ENCODE peak calls at places on chromosomes 5 and 9, in five cellular contexts. I is H1, Y is IMR-90, Z is mesendoderm, E is mesenchymal stem cell. D is an unnamed sample. For H3K36me3, the result is how much of the 10 kb centered on the place peaks cover.

GRCh38 chr9:21688108-21689102 is 114.0 kb upstream of the MTAP start:
- DNase-seq in I (no peak), Y (peak), Z (no peak), E (peak), D (no peak)

GRCh38 chr9:131320031-131320685 is 30.6 kb downstream of the PLPP7 start:
- DNase-seq in I (no peak), Y (no peak), Z (no peak), E (no peak), D (no peak)

GRCh38 chr9:4665357-4665756 is 923 bp downstream of the SPATA6L start:
- DNase-seq in I (no peak), Y (peak), Z (peak), E (peak), D (no peak)

GRCh38 chr5:32794086-32794485 is 83.0 kb downstream of the NPR3 start:
- DNase-seq in I (no peak), Y (peak), Z (peak), E (peak), D (no peak)

GRCh38 chr9:135524130-135524861 is 3.1 kb downstream of the LCN1 start:
- DNase-seq in I (no peak), Y (no peak), Z (no peak), E (peak), D (no peak)

GRCh38 chr5:117089001-117089400 is 514.4 kb upstream of the SEMA6A start:
- DNase-seq in I (no peak), Y (no peak), Z (no peak), E (no peak), D (no peak)

GRCh38 chr5:61277190-61277589 is 54.9 kb upstream of the ZSWIM6 start:
- DNase-seq in I (no peak), Y (peak), Z (peak), E (peak), D (no peak)

GRCh38 chr5:103598997-103599556 is 36.5 kb upstream of the NUDT12 start:
- DNase-seq in I (no peak), Y (peak), Z (no peak), E (no peak), D (no peak)

GRCh38 chr9:72294952-72295351 is 70.1 kb downstream of the ZFAND5 start:
- DNase-seq in I (no peak), Y (no peak), Z (no peak), E (no peak), D (no peak)

DNA sequence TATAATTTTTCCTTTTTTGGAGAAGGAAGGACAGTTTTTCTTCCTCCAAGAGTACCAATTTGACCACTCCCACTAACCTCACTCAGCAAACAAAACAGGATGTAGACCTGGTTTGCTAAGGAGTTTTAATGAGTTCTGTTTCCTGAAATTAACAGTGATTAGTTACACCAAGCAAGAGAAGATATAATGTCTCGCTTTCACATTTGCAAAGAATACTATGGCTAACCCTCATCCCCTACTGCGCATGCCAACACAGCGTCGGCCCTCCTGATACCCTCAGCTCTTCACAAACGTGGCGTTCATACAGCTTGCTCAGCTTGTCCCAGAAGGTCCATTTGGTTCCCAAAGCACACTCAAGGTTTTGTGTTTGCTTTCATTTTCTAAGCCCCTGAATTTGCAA is 41.9 kb upstream of the IPPK start:
- DNase-seq in I (no peak), Y (no peak), Z (no peak), E (no peak), D (no peak)
- H3K36me3 ChIP-seq in I (under half), Y (under half), Z (under half), E (half or more), D (under half)

GRCh38 chr5:154861946-154862345 is 3.5 kb downstream of the CNOT8 start:
- DNase-seq in I (no peak), Y (no peak), Z (no peak), E (no peak), D (no peak)

GRCh38 chr5:154860123-154860522 is 1.7 kb downstream of the CNOT8 start:
- DNase-seq in I (no peak), Y (peak), Z (peak), E (peak), D (no peak)

GRCh38 chr5:154858972-154859950 is 834 bp downstream of the CNOT8 start:
- DNase-seq in I (no peak), Y (no peak), Z (peak), E (peak), D (peak)

GRCh38 chr5:154862766-154863165 is 4.3 kb downstream of the CNOT8 start:
- DNase-seq in I (no peak), Y (no peak), Z (no peak), E (peak), D (no peak)

GRCh38 chr5:154860765-154861164 is 2.3 kb downstream of the CNOT8 start:
- DNase-seq in I (no peak), Y (no peak), Z (no peak), E (no peak), D (no peak)
- H3K9ac ChIP-seq in I (no peak), Y (peak), Z (peak), E (peak), D (no peak)

GRCh38 chr5:132773114-132773513 is 3.9 kb downstream of the SEPTIN8 start:
- DNase-seq in I (no peak), Y (no peak), Z (no peak), E (no peak), D (no peak)
- H3K18ac ChIP-seq in I (no peak), Y (no peak), Z (no peak), E (no peak), D (peak)

DNA sequence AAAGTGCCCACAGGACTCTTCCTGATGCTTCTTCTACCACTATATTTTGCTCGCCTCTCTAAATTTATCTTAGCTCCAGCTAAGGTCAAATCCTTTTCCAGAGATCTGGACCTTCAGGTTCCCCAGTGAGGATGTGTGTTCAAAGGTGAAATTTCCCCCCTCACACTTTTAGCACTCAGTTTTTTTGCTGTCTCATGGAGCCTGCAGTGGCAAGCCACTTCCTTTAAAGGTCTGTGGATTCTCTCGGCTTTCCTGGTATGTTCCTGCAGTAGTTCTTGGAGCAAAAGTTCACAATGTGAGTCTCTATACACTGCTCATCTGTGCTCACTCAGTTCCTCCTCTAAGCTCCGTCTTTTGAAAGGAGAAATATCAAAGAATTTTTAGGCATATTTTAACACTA is 181.4 kb downstream of the LURAP1L start:
- DNase-seq in I (no peak), Y (no peak), Z (peak), E (peak), D (no peak)
- H3K36me3 ChIP-seq in I (under half), Y (under half), Z (under half), E (under half), D (under half)

GRCh38 chr5:153630546-153630945 is 140.1 kb downstream of the GRIA1 start:
- DNase-seq in I (no peak), Y (no peak), Z (peak), E (no peak), D (no peak)
- H3K9ac ChIP-seq in I (no peak), Y (no peak), Z (no peak), E (no peak), D (no peak)

DNA sequence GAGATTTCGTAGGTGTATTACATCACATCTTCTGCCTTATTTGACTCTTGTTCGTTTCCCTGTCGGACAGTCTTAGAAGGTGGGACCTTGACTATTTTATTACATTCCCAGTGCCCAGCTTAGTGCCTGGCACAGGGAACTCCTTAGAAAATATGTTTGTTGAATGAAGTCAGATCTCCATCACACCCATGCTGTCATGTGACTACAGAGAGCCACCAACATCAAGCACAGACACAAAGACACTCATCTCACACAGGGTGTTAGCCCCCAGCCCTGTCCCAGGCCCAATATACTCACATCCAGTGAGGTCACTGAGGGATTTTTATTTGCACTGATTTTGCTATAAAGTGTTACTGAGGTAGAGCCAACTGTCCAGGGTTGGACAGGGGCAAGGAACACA is 692 bp upstream of the SRA1 start:
- DNase-seq in I (no peak), Y (no peak), Z (no peak), E (no peak), D (no peak)
- H3K18ac ChIP-seq in I (peak), Y (no peak), Z (no peak), E (peak), D (no peak)

DNA sequence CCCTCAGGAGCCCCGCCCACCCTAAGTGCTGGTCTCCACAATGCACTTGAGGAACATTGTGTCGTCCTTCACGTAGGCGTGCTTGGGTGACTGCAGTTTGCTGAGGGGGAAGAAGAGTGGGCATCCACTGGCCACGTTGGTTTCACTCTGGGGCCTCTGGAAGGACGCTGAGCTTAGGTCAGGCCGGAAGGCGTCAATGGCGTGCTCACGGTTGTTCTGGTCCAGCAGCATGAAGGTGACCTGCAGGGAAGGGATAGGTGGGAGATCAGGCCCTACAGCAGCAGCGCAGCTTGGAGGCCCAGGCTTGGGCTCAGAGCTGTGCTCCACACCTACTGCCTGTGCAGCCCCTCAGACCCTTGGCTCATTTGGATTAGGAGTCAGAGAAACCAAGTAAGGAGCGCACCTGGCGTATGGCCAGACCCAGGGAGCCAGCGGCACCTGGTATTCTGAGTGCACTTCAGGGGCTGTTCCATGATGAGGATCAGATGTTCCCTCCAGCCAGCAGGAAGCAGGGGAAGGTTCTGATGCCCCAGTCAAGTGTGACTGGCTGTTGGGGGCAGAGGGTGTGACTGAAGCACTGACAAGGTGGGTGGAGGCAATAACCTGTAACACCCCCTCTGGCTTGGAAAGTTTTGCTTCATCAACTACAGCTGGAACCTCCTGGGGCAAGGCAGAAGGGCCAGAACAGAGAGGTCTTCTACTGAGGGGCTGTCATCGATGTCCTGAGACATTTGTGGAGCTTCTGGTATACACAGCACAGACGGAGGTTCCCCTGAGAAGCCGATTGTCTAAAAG is 21.4 kb downstream of the TRAF1 start:
- DNase-seq in I (no peak), Y (no peak), Z (no peak), E (no peak), D (no peak)
- H3K36me3 ChIP-seq in I (under half), Y (under half), Z (under half), E (under half), D (under half)

GRCh38 chr9:17138503-17138902 is 3.7 kb downstream of the CNTLN start:
- DNase-seq in I (no peak), Y (no peak), Z (no peak), E (no peak), D (no peak)
- H3K9ac ChIP-seq in I (no peak), Y (no peak), Z (no peak), E (no peak), D (no peak)

GRCh38 chr9:6195714-6196360 is 19.8 kb upstream of the IL33 start:
- DNase-seq in I (no peak), Y (no peak), Z (no peak), E (no peak), D (no peak)

GRCh38 chr9:6199596-6199995 is 16.0 kb upstream of the IL33 start:
- DNase-seq in I (no peak), Y (no peak), Z (no peak), E (no peak), D (no peak)

GRCh38 chr9:6198251-6198650 is 17.4 kb upstream of the IL33 start:
- DNase-seq in I (no peak), Y (no peak), Z (no peak), E (no peak), D (no peak)

GRCh38 chr9:6194934-6195333 is 20.7 kb upstream of the IL33 start:
- DNase-seq in I (no peak), Y (no peak), Z (peak), E (no peak), D (no peak)

GRCh38 chr9:6197330-6197729 is 18.3 kb upstream of the IL33 start:
- DNase-seq in I (no peak), Y (peak), Z (peak), E (no peak), D (peak)
- H3K18ac ChIP-seq in I (no peak), Y (no peak), Z (no peak), E (no peak), D (no peak)